ENCODE peak calls at places on chromosomes 12 and 14, in nine cellular contexts. One of them, this sample, is unnamed.
A peak's percentile ranks its signal among the peaks of the same experiment; 100 is the strongest.

GRCh38 chr12:121590476-121591143 is 9.8 kb upstream of the KDM2B start:
- DNase-seq in thyroid gland: no peak
- DNase-seq in skeletal muscle cell: no peak
- DNase-seq in IMR-90: peak; percentile 69
- DNase-seq in NCI-H1092: no peak
- DNase-seq in SK-MEL-5: no peak
- DNase-seq in adipocyte: no peak
- DNase-seq in type B pancreatic cell: no peak
- DNase-seq in OCI-LY7: peak; percentile 76
- DNase-seq in this sample: peak; percentile 81

GRCh38 chr12:9751204-9752144 is 9.2 kb downstream of the CD69 start:
- DNase-seq in thyroid gland: no peak
- DNase-seq in skeletal muscle cell: no peak
- DNase-seq in IMR-90: peak; percentile 16
- DNase-seq in NCI-H1092: no peak
- DNase-seq in SK-MEL-5: peak; percentile 67
- DNase-seq in adipocyte: peak; percentile 59
- DNase-seq in type B pancreatic cell: no peak
- DNase-seq in OCI-LY7: peak; percentile 67
- DNase-seq in this sample: peak; percentile 64

GRCh38 chr14:51873221-51873893 is 12.9 kb downstream of the GNG2 start:
- DNase-seq in thyroid gland: no peak
- DNase-seq in skeletal muscle cell: peak; percentile 93
- DNase-seq in IMR-90: peak; percentile 98
- DNase-seq in NCI-H1092: peak; percentile 76
- DNase-seq in SK-MEL-5: no peak
- DNase-seq in adipocyte: peak; percentile 88
- DNase-seq in type B pancreatic cell: no peak
- DNase-seq in OCI-LY7: peak; percentile 13
- DNase-seq in this sample: peak; percentile 62

GRCh38 chr14:51512321-51512720 is 139.4 kb upstream of the FRMD6 start:
- DNase-seq in thyroid gland: no peak
- DNase-seq in skeletal muscle cell: no peak
- DNase-seq in IMR-90: no peak
- DNase-seq in NCI-H1092: no peak
- DNase-seq in SK-MEL-5: no peak
- DNase-seq in adipocyte: no peak
- DNase-seq in type B pancreatic cell: no peak
- DNase-seq in OCI-LY7: no peak
- DNase-seq in this sample: no peak

GRCh38 chr14:88553886-88554457 is 835 bp downstream of the PTPN21 start:
- DNase-seq in thyroid gland: peak; percentile 55
- DNase-seq in skeletal muscle cell: no peak
- DNase-seq in IMR-90: peak; percentile 8
- DNase-seq in NCI-H1092: no peak
- DNase-seq in SK-MEL-5: peak; percentile 3
- DNase-seq in adipocyte: peak; percentile 53
- DNase-seq in type B pancreatic cell: no peak
- DNase-seq in OCI-LY7: no peak
- DNase-seq in this sample: no peak

GRCh38 chr14:101579372-101580080 is 18.2 kb downstream of the DIO3 start:
- DNase-seq in thyroid gland: no peak
- DNase-seq in skeletal muscle cell: no peak
- DNase-seq in IMR-90: no peak
- DNase-seq in NCI-H1092: no peak
- DNase-seq in SK-MEL-5: no peak
- DNase-seq in adipocyte: no peak
- DNase-seq in type B pancreatic cell: no peak
- DNase-seq in OCI-LY7: no peak
- DNase-seq in this sample: no peak

GRCh38 chr14:22821193-22822016 is 6.2 kb upstream of the SLC7A7 start:
- DNase-seq in thyroid gland: no peak
- DNase-seq in skeletal muscle cell: no peak
- DNase-seq in IMR-90: no peak
- DNase-seq in NCI-H1092: no peak
- DNase-seq in SK-MEL-5: no peak
- DNase-seq in adipocyte: no peak
- DNase-seq in type B pancreatic cell: no peak
- DNase-seq in OCI-LY7: no peak
- DNase-seq in this sample: no peak

GRCh38 chr12:29232086-29232485 is 83.0 kb downstream of the FAR2 start:
- DNase-seq in thyroid gland: no peak
- DNase-seq in skeletal muscle cell: no peak
- DNase-seq in IMR-90: no peak
- DNase-seq in NCI-H1092: no peak
- DNase-seq in SK-MEL-5: no peak
- DNase-seq in adipocyte: no peak
- DNase-seq in type B pancreatic cell: no peak
- DNase-seq in OCI-LY7: no peak
- DNase-seq in this sample: no peak

GRCh38 chr14:33432407-33433023 is 493.8 kb downstream of the NPAS3 start:
- DNase-seq in thyroid gland: peak; percentile 26
- DNase-seq in skeletal muscle cell: peak; percentile 9
- DNase-seq in IMR-90: peak; percentile 18
- DNase-seq in NCI-H1092: peak; percentile 14
- DNase-seq in SK-MEL-5: peak; percentile 55
- DNase-seq in adipocyte: peak; percentile 38
- DNase-seq in type B pancreatic cell: no peak
- DNase-seq in OCI-LY7: peak; percentile 41
- DNase-seq in this sample: no peak

GRCh38 chr12:71162832-71163711 is 5.3 kb upstream of the TSPAN8 start:
- DNase-seq in thyroid gland: no peak
- DNase-seq in skeletal muscle cell: no peak
- DNase-seq in IMR-90: no peak
- DNase-seq in NCI-H1092: no peak
- DNase-seq in SK-MEL-5: peak; percentile 78
- DNase-seq in adipocyte: no peak
- DNase-seq in type B pancreatic cell: no peak
- DNase-seq in OCI-LY7: no peak
- DNase-seq in this sample: no peak

GRCh38 chr14:74988131-74988530 is 14.6 kb upstream of the EIF2B2 start:
- DNase-seq in thyroid gland: no peak
- DNase-seq in skeletal muscle cell: peak; percentile 58
- DNase-seq in IMR-90: peak; percentile 75
- DNase-seq in NCI-H1092: no peak
- DNase-seq in SK-MEL-5: peak; percentile 38
- DNase-seq in adipocyte: peak; percentile 35
- DNase-seq in type B pancreatic cell: no peak
- DNase-seq in OCI-LY7: no peak
- DNase-seq in this sample: no peak

GRCh38 chr12:29735604-29736003 is 48.1 kb downstream of the TMTC1 start:
- DNase-seq in thyroid gland: no peak
- DNase-seq in skeletal muscle cell: no peak
- DNase-seq in IMR-90: no peak
- DNase-seq in NCI-H1092: no peak
- DNase-seq in SK-MEL-5: no peak
- DNase-seq in adipocyte: no peak
- DNase-seq in type B pancreatic cell: no peak
- DNase-seq in OCI-LY7: no peak
- DNase-seq in this sample: no peak

GRCh38 chr12:14965221-14965620 is 3.8 kb upstream of the ARHGDIB start:
- DNase-seq in thyroid gland: no peak
- DNase-seq in skeletal muscle cell: no peak
- DNase-seq in IMR-90: no peak
- DNase-seq in NCI-H1092: no peak
- DNase-seq in SK-MEL-5: no peak
- DNase-seq in adipocyte: no peak
- DNase-seq in type B pancreatic cell: no peak
- DNase-seq in OCI-LY7: no peak
- DNase-seq in this sample: no peak

GRCh38 chr12:46494424-46494823 is 121.9 kb upstream of the SLC38A2 start:
- DNase-seq in thyroid gland: no peak
- DNase-seq in skeletal muscle cell: no peak
- DNase-seq in IMR-90: peak; percentile 85
- DNase-seq in NCI-H1092: no peak
- DNase-seq in SK-MEL-5: no peak
- DNase-seq in adipocyte: peak; percentile 68
- DNase-seq in type B pancreatic cell: no peak
- DNase-seq in OCI-LY7: no peak
- DNase-seq in this sample: no peak